ENCODE peak calls at places on chromosome 12, in five cellular contexts. W is PC-9, M is body of pancreas, Y is iPS DF 6.9, F is MM.1S. R is an unnamed sample. For H3K4me1 and H3K27me3, the result is how much of the 10 kb centered on the place peaks cover.

GRCh38 chr12:88325828-88326214 is 183.7 kb downstream of the TMTC3 start:
- DNase-seq in W (no peak), M (no peak), Y (no peak), F (no peak), R (no peak)

GRCh38 chr12:22169281-22169824 is 123.3 kb downstream of the CMAS start:
- DNase-seq in W (no peak), M (no peak), Y (no peak), F (no peak), R (no peak)

GRCh38 chr12:33052141-33053051 is 155.8 kb upstream of the PKP2 start:
- DNase-seq in W (no peak), M (no peak), Y (no peak), F (no peak), R (no peak)

GRCh38 chr12:72141381-72141780 is 130.8 kb upstream of the TRHDE start:
- DNase-seq in W (no peak), M (no peak), Y (no peak), F (peak), R (no peak)

GRCh38 chr12:56001446-56002100 is 4.5 kb downstream of the SUOX start:
- DNase-seq in W (no peak), M (no peak), Y (no peak), F (no peak), R (no peak)

GRCh38 chr12:11347810-11348209 is 37.6 kb upstream of the PRB4 start:
- DNase-seq in W (no peak), M (no peak), Y (no peak), F (no peak), R (no peak)

GRCh38 chr12:109428038-109428629 is 49.0 kb downstream of the KCTD10 start:
- DNase-seq in W (peak), M (peak), Y (peak), F (peak), R (peak)

GRCh38 chr12:50394469-50395029 is 1.9 kb downstream of the FAM186A start:
- DNase-seq in W (peak), M (no peak), Y (no peak), F (no peak), R (no peak)

GRCh38 chr12:47963340-47964040 is at the start of gene TMEM106C:
- DNase-seq in W (peak), M (peak), Y (peak), F (peak), R (peak)

GRCh38 chr12:25653487-25654175 is 100.5 kb upstream of the LMNTD1 start:
- DNase-seq in W (no peak), M (peak), Y (no peak), F (no peak), R (no peak)

GRCh38 chr12:12716151-12716844 is 870 bp upstream of the CDKN1B start:
- DNase-seq in W (no peak), M (no peak), Y (no peak), F (peak), R (no peak)

GRCh38 chr12:109951136-109951535 is 45.0 kb downstream of the GIT2 start:
- DNase-seq in W (peak), M (no peak), Y (no peak), F (no peak), R (no peak)

GRCh38 chr12:26271024-26271423 is 75.7 kb downstream of the SSPN start:
- DNase-seq in W (no peak), M (no peak), Y (no peak), F (no peak), R (no peak)

GRCh38 chr12:33322519-33322918 is 117.1 kb downstream of the SYT10 start:
- DNase-seq in W (no peak), M (no peak), Y (no peak), F (no peak), R (no peak)

GRCh38 chr12:113310489-113310888 is 24.4 kb downstream of the SLC8B1 start:
- DNase-seq in W (no peak), M (no peak), Y (no peak), F (no peak), R (no peak)

GRCh38 chr12:116693259-116694227 is 44.3 kb downstream of the SPRING1 start:
- DNase-seq in W (no peak), M (peak), Y (no peak), F (no peak), R (no peak)

GRCh38 chr12:16531623-16532022 is 74.3 kb downstream of the LMO3 start:
- DNase-seq in W (no peak), M (peak), Y (no peak), F (no peak), R (no peak)

GRCh38 chr12:122080149-122081107 is 1.9 kb downstream of the MLXIP start:
- DNase-seq in W (peak), M (peak), Y (no peak), F (peak), R (no peak)

GRCh38 chr12:5102261-5102789 is 58.6 kb downstream of the KCNA5 start:
- DNase-seq in W (no peak), M (no peak), Y (no peak), F (no peak), R (no peak)

GRCh38 chr12:17169726-17170471 is 563.9 kb upstream of the LMO3 start:
- DNase-seq in W (no peak), M (no peak), Y (no peak), F (peak), R (no peak)

GRCh38 chr12:10190558-10191388 is 11.9 kb downstream of the TMEM52B start:
- DNase-seq in W (peak), M (peak), Y (no peak), F (peak), R (peak)

GRCh38 chr12:121590476-121591143 is 9.8 kb upstream of the KDM2B start:
- DNase-seq in W (no peak), M (no peak), Y (no peak), F (peak), R (no peak)

GRCh38 chr12:31590730-31591307 is at the start of gene DENND5B:
- DNase-seq in W (no peak), M (peak), Y (no peak), F (peak), R (no peak)

GRCh38 chr12:54016478-54016964 is 7.7 kb downstream of the HOXC8 start:
- DNase-seq in W (no peak), M (no peak), Y (no peak), F (no peak), R (no peak)

GRCh38 chr12:121241203-121241970 is 31.5 kb downstream of the P2RX4 start:
- DNase-seq in W (no peak), M (no peak), Y (no peak), F (no peak), R (no peak)

GRCh38 chr12:68001486-68002466 is 12.5 kb downstream of the IFNG-AS1 start:
- DNase-seq in W (no peak), M (no peak), Y (no peak), F (no peak), R (no peak)

GRCh38 chr12:130765186-130765659 is 49.1 kb upstream of the RIMBP2 start:
- DNase-seq in W (no peak), M (no peak), Y (no peak), F (no peak), R (no peak)

GRCh38 chr12:11763760-11764520 is 114.5 kb downstream of the ETV6 start:
- DNase-seq in W (no peak), M (no peak), Y (no peak), F (no peak), R (no peak)

GRCh38 chr12:110782922-110783321 is 40.2 kb upstream of the PPP1CC start:
- DNase-seq in W (no peak), M (no peak), Y (no peak), F (no peak), R (no peak)

GRCh38 chr12:11805680-11806079 is 156.2 kb downstream of the ETV6 start:
- DNase-seq in W (no peak), M (no peak), Y (no peak), F (no peak), R (no peak)

DNA sequence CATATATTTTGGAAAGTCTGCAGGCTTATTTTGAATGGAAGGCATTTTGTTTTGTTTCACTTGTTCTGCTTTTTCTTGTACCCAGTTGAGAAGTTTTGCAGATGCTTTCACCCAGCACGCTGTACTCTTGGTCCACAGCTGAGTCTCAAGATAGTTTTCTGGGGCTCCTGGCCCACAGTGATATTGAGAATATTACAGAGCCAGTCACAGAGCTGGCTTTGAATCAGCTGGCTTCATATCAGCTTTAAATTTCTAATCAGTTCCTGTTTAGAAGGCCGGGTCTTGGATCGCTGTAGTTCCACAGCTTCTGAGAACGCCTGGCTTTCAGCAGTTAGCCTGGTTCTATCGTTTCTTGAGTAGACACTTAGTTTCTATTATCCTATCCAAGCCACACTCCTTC is 32.5 kb upstream of the PARP11 start:
- DNase-seq in W (no peak), M (no peak), Y (no peak), F (no peak), R (no peak)
- H3K4me1 ChIP-seq in W (under half), M (under half), Y (under half), F (under half), R (under half)

GRCh38 chr12:124369055-124369900 is 74.4 kb downstream of the RFLNA start:
- DNase-seq in W (peak), M (peak), Y (no peak), F (no peak), R (no peak)
- H3K4me3 ChIP-seq in W (peak), M (no peak), Y (no peak), F (no peak), R (no peak)

GRCh38 chr12:114628199-114628598 is 55.8 kb downstream of the TBX3 start:
- DNase-seq in W (no peak), M (no peak), Y (no peak), F (no peak), R (no peak)
- H3K27me3 ChIP-seq in W (under half), M (under half), Y (under half), F (under half), R (under half)

DNA sequence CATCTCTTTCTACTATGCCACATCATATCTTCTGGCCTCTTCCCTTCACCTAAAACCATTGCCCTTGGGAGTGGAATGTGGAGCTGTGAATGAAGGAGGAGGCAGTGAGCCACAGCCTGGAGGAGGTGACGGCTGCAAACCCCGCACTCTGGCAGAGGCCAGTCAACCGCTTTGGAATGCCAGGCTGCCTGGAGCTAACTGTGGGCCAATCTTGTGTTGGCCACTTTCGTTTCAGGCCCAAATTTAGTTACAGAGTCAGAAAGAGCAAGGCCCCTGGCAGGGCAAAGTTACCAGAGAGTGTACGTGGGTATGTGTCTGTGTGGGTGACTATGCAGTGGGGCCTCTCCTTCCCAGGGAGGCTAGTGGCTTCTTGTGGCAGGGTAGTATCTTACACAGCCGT is 40.1 kb downstream of the CACNA1C start:
- DNase-seq in W (no peak), M (no peak), Y (no peak), F (no peak), R (no peak)
- H3K4me1 ChIP-seq in W (under half), M (under half), Y (under half), F (under half), R (under half)

GRCh38 chr12:6315184-6315583 is 4.7 kb downstream of the PLEKHG6 start:
- DNase-seq in W (no peak), M (no peak), Y (no peak), F (no peak), R (no peak)

GRCh38 chr12:6312529-6313325 is 2.2 kb downstream of the PLEKHG6 start:
- DNase-seq in W (peak), M (peak), Y (no peak), F (peak), R (no peak)

GRCh38 chr12:6311822-6312528 is 1.5 kb downstream of the PLEKHG6 start:
- DNase-seq in W (no peak), M (no peak), Y (no peak), F (no peak), R (no peak)

GRCh38 chr12:6314776-6315175 is 4.3 kb downstream of the PLEKHG6 start:
- DNase-seq in W (no peak), M (no peak), Y (no peak), F (no peak), R (no peak)

DNA sequence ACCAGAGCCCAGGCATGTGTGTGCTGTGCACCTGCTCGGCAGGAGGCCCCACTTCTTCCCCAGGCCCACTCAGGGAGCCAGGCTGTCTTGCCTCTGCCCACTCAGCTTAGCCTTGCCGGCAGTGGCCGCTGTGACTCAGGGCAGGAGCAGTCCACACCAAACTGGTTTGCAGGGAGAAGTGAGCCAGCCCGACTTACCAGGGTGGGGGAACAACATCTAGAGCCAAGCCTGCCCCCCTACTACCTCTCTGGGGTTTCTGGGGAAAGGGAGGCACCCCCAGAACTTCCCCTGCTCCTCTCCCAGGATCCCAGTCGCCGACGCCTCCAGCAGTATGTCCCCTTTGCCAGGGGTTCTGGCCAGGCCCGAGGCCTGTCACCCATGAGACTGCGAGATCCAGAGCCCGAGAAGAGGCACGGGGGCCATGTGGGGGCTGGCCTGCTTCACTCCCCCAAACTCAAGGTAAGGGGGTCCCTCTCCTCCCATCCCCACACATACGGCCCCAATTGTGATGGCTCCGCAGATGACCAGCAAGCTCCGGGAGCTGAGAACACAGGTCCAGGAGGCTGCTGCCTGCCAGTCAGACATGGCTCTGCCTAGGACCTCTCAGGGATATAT is 3.0 kb downstream of the PLEKHG6 start:
- DNase-seq in W (no peak), M (no peak), Y (no peak), F (no peak), R (no peak)
- H3K4me3 ChIP-seq in W (peak), M (no peak), Y (no peak), F (no peak), R (no peak)

GRCh38 chr12:132596016-132596415 is 14.4 kb downstream of the LRCOL1 start:
- DNase-seq in W (peak), M (no peak), Y (no peak), F (no peak), R (no peak)
- H3K27me3 ChIP-seq in W (under half), M (under half), Y (under half), F (under half), R (under half)